ENCODE peak calls at places on chromosomes 7 and 10, in nine cellular contexts. W is brain microvascular endothelial cell, T is fibroblast of pulmonary artery, Y is WTC11, D is osteocyte, S is heart left ventricle, R is GM13977, E is progenitor cell of endocrine pancreas, U is fibroblast of the aortic adventitia. H is an unnamed sample.

GRCh38 chr7:93145324-93145723 is 2.9 kb downstream of the SAMD9L start:
- DNase-seq in E (no peak), R (no peak), Y (no peak), U (no peak), T (no peak), D (no peak), W (no peak), S (no peak), H (no peak)

GRCh38 chr7:38318241-38318640 is 44.8 kb upstream of the TARP start:
- DNase-seq in T (peak; percentile 17), Y (no peak), E (no peak), D (no peak), W (no peak), U (no peak), R (no peak), S (no peak), H (no peak)

GRCh38 chr7:142053988-142054387 is 57.5 kb upstream of the MGAM2 start:
- DNase-seq in S (no peak), E (no peak), Y (no peak), U (peak; percentile 73), D (no peak), R (no peak), T (peak; percentile 29), W (peak; percentile 94), H (no peak)

GRCh38 chr7:12458520-12459131 is 55.0 kb upstream of the VWDE start:
- DNase-seq in W (peak; percentile 57), E (no peak), D (no peak), R (peak; percentile 22), T (peak; percentile 58), S (no peak), Y (no peak), U (peak; percentile 53), H (peak; percentile 13)

GRCh38 chr10:99661370-99661749 is 2.1 kb downstream of the ENTPD7 start:
- DNase-seq in D (no peak), W (peak; percentile 78), U (peak; percentile 71), Y (no peak), S (no peak), E (no peak), T (peak; percentile 81), R (no peak), H (no peak)

GRCh38 chr10:3972460-3973366 is 187.7 kb upstream of the KLF6 start:
- DNase-seq in D (no peak), W (no peak), S (no peak), U (peak; percentile 35), Y (no peak), E (no peak), T (no peak), R (no peak), H (no peak)

GRCh38 chr10:78044699-78045098 is 11.0 kb downstream of the RPS24 start:
- DNase-seq in U (no peak), Y (no peak), W (no peak), R (no peak), S (peak; percentile 22), T (peak; percentile 40), E (no peak), D (no peak), H (no peak)

GRCh38 chr10:112124859-112125258 is 58.7 kb downstream of the GPAM start:
- DNase-seq in W (no peak), S (no peak), R (no peak), D (no peak), U (no peak), E (no peak), T (no peak), Y (no peak), H (no peak)

GRCh38 chr10:104868231-104868630 is 227.1 kb downstream of the SORCS3 start:
- DNase-seq in D (no peak), T (no peak), Y (no peak), U (no peak), E (no peak), S (no peak), W (no peak), R (no peak), H (no peak)

GRCh38 chr10:22931948-22932347 is 4.1 kb downstream of the ARMC3 start:
- DNase-seq in R (no peak), D (no peak), S (no peak), T (peak; percentile 42), E (no peak), Y (no peak), U (peak; percentile 66), W (peak; percentile 68), H (no peak)

GRCh38 chr7:155558961-155559360 is 12.6 kb upstream of the CNPY1 start:
- DNase-seq in W (no peak), Y (no peak), R (no peak), U (no peak), E (no peak), T (no peak), D (no peak), S (no peak), H (no peak)

GRCh38 chr10:71463111-71463510 is 66.4 kb downstream of the CDH23 start:
- DNase-seq in S (no peak), E (no peak), D (no peak), W (no peak), R (no peak), T (no peak), U (no peak), Y (no peak), H (no peak)

GRCh38 chr10:10977978-10978377 is 39.7 kb upstream of the CELF2 start:
- DNase-seq in D (no peak), U (peak; percentile 33), T (peak; percentile 13), Y (no peak), R (no peak), E (no peak), S (no peak), W (no peak), H (no peak)

DNA sequence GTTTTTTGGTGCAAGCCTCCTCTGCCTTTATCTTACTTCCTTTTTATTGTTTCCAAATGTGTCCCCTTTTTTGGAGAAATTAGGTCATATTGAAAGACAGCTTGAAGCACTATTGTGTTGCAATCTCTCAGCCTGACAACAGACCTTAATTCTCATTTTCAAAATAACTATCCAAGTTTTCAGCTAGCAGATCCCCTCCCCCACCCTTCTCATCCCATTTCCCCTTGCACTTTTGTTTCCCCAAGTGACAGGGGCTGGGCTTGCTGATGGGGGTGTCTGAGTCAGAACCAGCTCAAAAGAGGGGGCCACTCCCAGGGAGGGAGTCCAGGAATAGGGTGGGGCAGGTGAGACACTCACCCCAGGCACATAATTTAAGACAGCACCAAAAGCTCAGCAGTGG is 75.3 kb downstream of the MKI67 start:
- DNase-seq in W (no peak), D (no peak), Y (no peak), E (no peak), R (no peak), U (no peak), S (no peak), T (peak; percentile 59), H (no peak)
- TF ChIP-seq CTCF in W (no peak), D (no peak), Y (no peak), E (no peak), R (no peak), U (no peak), S (no peak), T (no peak), H (no peak)

GRCh38 chr7:111853231-111853990 is 291.1 kb upstream of the IMMP2L start:
- DNase-seq in S (no peak), D (no peak), R (no peak), T (peak; percentile 32), U (peak; percentile 22), E (no peak), Y (no peak), W (no peak), H (no peak)
- TF ChIP-seq CTCF in S (no peak), D (peak; percentile 29), R (peak; percentile 9), T (peak; percentile 27), U (peak; percentile 19), E (peak; percentile 8), Y (no peak), W (peak; percentile 48), H (no peak)

GRCh38 chr10:108631332-108631731 is 1292.0 kb downstream of the XPNPEP1 start:
- DNase-seq in E (no peak), Y (no peak), U (no peak), R (peak; percentile 4), S (no peak), W (no peak), T (no peak), D (no peak), H (no peak)

GRCh38 chr10:108629843-108630242 is 1293.5 kb downstream of the XPNPEP1 start:
- DNase-seq in U (peak; percentile 49), S (no peak), W (no peak), T (peak; percentile 3), Y (no peak), D (no peak), E (no peak), R (no peak), H (no peak)

DNA sequence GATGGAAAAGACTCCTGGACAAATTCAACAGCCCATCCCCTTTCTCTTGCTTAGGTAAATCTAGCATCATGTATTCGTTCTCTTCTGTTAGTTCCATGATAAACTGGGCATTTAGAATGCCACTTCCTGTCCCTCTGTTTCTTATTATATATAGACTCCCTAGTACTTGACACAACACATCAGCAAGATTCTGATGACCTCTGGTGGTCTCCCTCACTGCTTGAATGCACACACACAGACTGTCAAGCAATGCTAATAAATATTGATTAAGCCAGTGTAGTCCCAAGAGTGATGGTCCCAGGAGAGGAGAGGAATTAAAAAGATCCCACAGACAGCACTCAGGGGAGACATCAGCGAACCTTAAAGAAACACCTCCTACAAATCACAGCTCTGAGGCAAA is 1291.3 kb downstream of the XPNPEP1 start:
- DNase-seq in T (no peak), U (no peak), R (no peak), D (no peak), Y (no peak), S (no peak), W (no peak), E (no peak), H (peak; percentile 10)
- TF ChIP-seq CTCF in T (no peak), U (no peak), R (no peak), D (no peak), Y (no peak), S (no peak), W (no peak), E (no peak), H (no peak)

DNA sequence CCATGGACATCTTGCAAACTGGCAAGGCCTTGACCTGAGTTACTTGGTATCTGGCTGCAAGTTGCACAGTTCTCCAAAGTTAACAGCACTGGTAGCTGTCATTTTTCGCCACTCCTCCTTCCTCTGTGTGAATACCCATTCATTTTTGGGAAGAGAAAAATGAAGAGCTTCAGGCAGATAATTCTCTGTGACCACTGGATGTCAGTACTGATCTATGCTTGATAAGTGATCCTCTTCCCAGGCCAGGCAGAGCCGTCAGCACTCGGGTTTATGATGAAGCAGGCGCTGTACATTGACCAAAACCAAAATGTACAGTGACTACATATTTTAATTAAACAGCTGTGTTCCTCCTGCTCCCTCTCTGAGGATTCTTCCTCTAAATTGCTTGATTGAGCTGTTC is 55.9 kb upstream of the PDZD8 start:
- DNase-seq in D (no peak), T (no peak), U (no peak), S (no peak), W (no peak), Y (no peak), R (no peak), E (no peak), H (no peak)
- TF ChIP-seq CTCF in D (peak; percentile 21), T (no peak), U (no peak), S (no peak), W (no peak), Y (no peak), R (no peak), E (no peak), H (no peak)

GRCh38 chr10:102714621-102715455 is at the start of gene SFXN2:
- DNase-seq in R (peak; percentile 42), E (no peak), D (no peak), T (no peak), W (no peak), U (no peak), S (no peak), Y (peak; percentile 74), H (peak; percentile 52)
- TF ChIP-seq CTCF in R (peak; percentile 39), E (no peak), D (no peak), T (no peak), W (no peak), U (no peak), S (no peak), Y (no peak), H (no peak)

H was measured in nephron progenitor cell.